ENCODE peak calls at places on chromosomes 12 and 14, in nine cellular contexts. X is right atrium auricular region, L is mesendoderm, B is tibial artery, W is fibroblast of mammary gland, C is NB4, H is GM23248, Q is aorta, A is esophagus muscularis mucosa. K is an unnamed sample.

GRCh38 chr12:93245543-93245942 is 132.2 kb upstream of the NUDT4 start:
- DNase-seq in X (no peak), L (peak), B (no peak), W (no peak), C (no peak), H (no peak), Q (no peak), A (no peak), K (peak)

GRCh38 chr12:40622246-40622838 is 69.9 kb upstream of the CNTN1 start:
- DNase-seq in X (peak), L (peak), B (peak), W (peak), C (peak), H (peak), Q (no peak), A (no peak), K (peak)

GRCh38 chr14:67359319-67359774 is 257 bp downstream of the ATP6V1D start:
- DNase-seq in X (no peak), L (peak), B (no peak), W (peak), C (no peak), H (peak), Q (peak), A (no peak), K (no peak)

GRCh38 chr12:129186952-129187351 is 333.7 kb downstream of the GLT1D1 start:
- DNase-seq in X (no peak), L (peak), B (no peak), W (no peak), C (peak), H (no peak), Q (no peak), A (no peak), K (peak)

GRCh38 chr14:41482861-41483260 is 123.8 kb upstream of the LRFN5 start:
- DNase-seq in X (no peak), L (no peak), B (no peak), W (no peak), C (no peak), H (no peak), Q (no peak), A (no peak), K (no peak)

GRCh38 chr12:117514016-117514415 is 152.6 kb upstream of the NOS1 start:
- DNase-seq in X (no peak), L (no peak), B (no peak), W (no peak), C (no peak), H (no peak), Q (no peak), A (no peak), K (no peak)

GRCh38 chr14:55707365-55707804 is 127.4 kb downstream of the KTN1 start:
- DNase-seq in X (no peak), L (peak), B (no peak), W (peak), C (peak), H (peak), Q (no peak), A (no peak), K (peak)

GRCh38 chr12:52947738-52948423 is 1.0 kb upstream of the KRT18 start:
- DNase-seq in X (no peak), L (peak), B (no peak), W (no peak), C (no peak), H (no peak), Q (no peak), A (no peak), K (no peak)

GRCh38 chr12:50221228-50222008 is 54.2 kb upstream of the CERS5 start:
- DNase-seq in X (no peak), L (peak), B (no peak), W (peak), C (peak), H (peak), Q (no peak), A (no peak), K (no peak)

GRCh38 chr14:100686858-100687257 is 39.8 kb upstream of the DLK1 start:
- DNase-seq in X (no peak), L (no peak), B (no peak), W (no peak), C (no peak), H (no peak), Q (no peak), A (no peak), K (no peak)

GRCh38 chr12:53725824-53726223 is 1.4 kb downstream of the CALCOCO1 start:
- DNase-seq in X (no peak), L (no peak), B (no peak), W (no peak), C (no peak), H (peak), Q (no peak), A (no peak), K (no peak)

GRCh38 chr14:36942522-36943245 is 229.7 kb downstream of the SLC25A21 start:
- DNase-seq in X (no peak), L (peak), B (no peak), W (peak), C (no peak), H (peak), Q (no peak), A (no peak), K (no peak)

GRCh38 chr12:96204381-96204780 is 10.2 kb downstream of the ELK3 start:
- DNase-seq in X (no peak), L (no peak), B (no peak), W (peak), C (no peak), H (no peak), Q (no peak), A (no peak), K (no peak)

GRCh38 chr12:4270016-4270669 is 3.4 kb upstream of the CCND2 start:
- DNase-seq in X (no peak), L (peak), B (no peak), W (no peak), C (no peak), H (no peak), Q (peak), A (no peak), K (no peak)

GRCh38 chr12:21483531-21483930 is 17.9 kb downstream of the RECQL start:
- DNase-seq in X (no peak), L (no peak), B (no peak), W (no peak), C (no peak), H (no peak), Q (no peak), A (no peak), K (no peak)

GRCh38 chr14:103109789-103110415 is 13.4 kb upstream of the TNFAIP2 start:
- DNase-seq in X (no peak), L (peak), B (no peak), W (peak), C (no peak), H (no peak), Q (no peak), A (no peak), K (no peak)

GRCh38 chr14:51023964-51024363 is 70.9 kb downstream of the TRIM9 start:
- DNase-seq in X (no peak), L (no peak), B (no peak), W (no peak), C (no peak), H (peak), Q (no peak), A (no peak), K (no peak)

GRCh38 chr12:66964629-66965028 is 285.8 kb upstream of the GRIP1 start:
- DNase-seq in X (no peak), L (no peak), B (no peak), W (no peak), C (no peak), H (peak), Q (no peak), A (no peak), K (peak)

GRCh38 chr12:101931498-101932326 is 54.3 kb downstream of the DRAM1 start:
- DNase-seq in X (no peak), L (no peak), B (no peak), W (no peak), C (no peak), H (no peak), Q (no peak), A (no peak), K (no peak)

GRCh38 chr14:29637406-29637805 is 290.2 kb downstream of the PRKD1 start:
- DNase-seq in X (peak), L (no peak), B (peak), W (peak), C (no peak), H (peak), Q (no peak), A (no peak), K (no peak)

GRCh38 chr14:66152269-66152668 is 333.9 kb upstream of the CCDC196 start:
- DNase-seq in X (no peak), L (no peak), B (no peak), W (no peak), C (no peak), H (no peak), Q (no peak), A (no peak), K (no peak)

GRCh38 chr14:67221248-67221981 is 19.8 kb upstream of the PALS1 start:
- DNase-seq in X (no peak), L (peak), B (no peak), W (peak), C (no peak), H (peak), Q (no peak), A (no peak), K (no peak)

GRCh38 chr14:66005899-66006434 is 480.2 kb upstream of the CCDC196 start:
- DNase-seq in X (no peak), L (peak), B (no peak), W (no peak), C (no peak), H (no peak), Q (no peak), A (no peak), K (no peak)

GRCh38 chr12:121974026-121974985 is 47.4 kb upstream of the BCL7A start:
- DNase-seq in X (no peak), L (no peak), B (no peak), W (no peak), C (no peak), H (no peak), Q (no peak), A (no peak), K (no peak)

GRCh38 chr14:101005447-101005846 is 101.9 kb upstream of the RTL1 start:
- DNase-seq in X (no peak), L (no peak), B (peak), W (no peak), C (peak), H (no peak), Q (peak), A (no peak), K (no peak)

GRCh38 chr12:10101648-10102220 is 2.9 kb upstream of the CLEC1A start:
- DNase-seq in X (no peak), L (peak), B (no peak), W (no peak), C (no peak), H (peak), Q (no peak), A (no peak), K (no peak)

GRCh38 chr12:5535531-5535930 is 103.6 kb downstream of the NTF3 start:
- DNase-seq in X (no peak), L (no peak), B (no peak), W (no peak), C (no peak), H (peak), Q (no peak), A (peak), K (no peak)

GRCh38 chr14:40309124-40309523 is 876.9 kb upstream of the FBXO33 start:
- DNase-seq in X (no peak), L (no peak), B (no peak), W (no peak), C (no peak), H (no peak), Q (no peak), A (no peak), K (no peak)

GRCh38 chr14:59358105-59358504 is 107.1 kb downstream of the GPR135 start:
- DNase-seq in X (peak), L (peak), B (peak), W (peak), C (peak), H (peak), Q (no peak), A (no peak), K (no peak)

GRCh38 chr14:59278111-59278510 is 89.6 kb downstream of the DAAM1 start:
- DNase-seq in X (no peak), L (no peak), B (no peak), W (peak), C (no peak), H (peak), Q (no peak), A (no peak), K (no peak)

GRCh38 chr14:72404106-72404774 is 472.0 kb downstream of the RGS6 start:
- DNase-seq in X (no peak), L (no peak), B (no peak), W (no peak), C (no peak), H (no peak), Q (no peak), A (peak), K (no peak)

GRCh38 chr14:61343991-61344405 is 22.6 kb downstream of the PRKCH start:
- DNase-seq in X (no peak), L (no peak), B (no peak), W (peak), C (no peak), H (no peak), Q (no peak), A (no peak), K (no peak)

GRCh38 chr12:41436076-41436475 is 248.0 kb downstream of the PDZRN4 start:
- DNase-seq in X (no peak), L (peak), B (no peak), W (no peak), C (no peak), H (no peak), Q (no peak), A (no peak), K (no peak)

GRCh38 chr12:88951860-88952483 is 371.7 kb upstream of the KITLG start:
- DNase-seq in X (no peak), L (peak), B (no peak), W (no peak), C (no peak), H (no peak), Q (no peak), A (no peak), K (no peak)

DNA sequence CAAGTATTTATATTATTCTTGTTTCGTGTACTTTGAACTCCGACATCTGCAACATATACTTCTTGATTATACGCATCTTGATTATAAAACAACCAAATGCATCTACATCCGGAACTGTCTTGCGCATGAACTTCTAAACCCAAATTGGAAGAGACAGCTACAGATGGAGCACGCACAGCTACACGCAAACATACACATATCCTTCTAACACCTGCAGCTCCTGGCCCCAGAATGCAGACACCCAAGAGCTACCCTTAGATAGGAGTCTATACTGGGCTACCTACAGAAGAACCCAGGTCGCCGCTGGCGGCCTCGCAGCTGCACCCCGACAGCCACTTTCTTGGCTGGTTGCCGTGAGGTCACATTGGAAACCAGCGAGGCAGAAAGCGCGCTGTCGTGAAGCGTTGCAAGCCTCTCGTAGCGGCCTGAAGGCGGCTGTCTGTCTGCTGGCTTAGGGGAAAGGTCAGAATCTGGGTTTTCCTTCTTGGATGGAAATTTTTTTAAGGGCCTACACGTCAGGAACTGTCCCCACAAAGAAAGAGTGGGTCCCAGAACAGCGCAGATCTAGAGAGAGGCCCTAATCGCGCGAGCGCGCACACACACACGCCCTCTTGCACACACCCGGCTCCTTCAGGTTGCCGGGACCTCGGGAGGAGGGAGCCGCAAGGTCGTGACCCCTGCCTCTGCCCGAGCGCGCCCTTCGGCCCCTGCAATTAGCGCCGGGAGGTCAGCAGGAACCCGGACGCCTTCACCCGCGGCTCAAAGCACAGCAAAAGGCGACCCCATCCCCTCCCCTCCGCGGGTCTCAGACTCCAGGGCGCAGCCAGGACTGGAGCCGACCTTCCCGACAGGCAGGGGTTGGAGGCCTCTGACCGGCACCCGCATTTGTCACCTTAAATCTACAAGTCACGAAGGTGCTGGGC is 17.0 kb downstream of the TBX3 start:
- DNase-seq in X (no peak), L (no peak), B (no peak), W (no peak), C (no peak), H (no peak), Q (no peak), A (no peak), K (no peak)
- H3K4me3 ChIP-seq in X (no peak), L (no peak), B (no peak), W (no peak), C (no peak), H (no peak), Q (no peak), A (no peak), K (no peak)

GRCh38 chr12:8156416-8156815 is 399 bp upstream of the ZNF705A start:
- DNase-seq in X (no peak), L (no peak), B (no peak), W (no peak), C (no peak), H (peak), Q (no peak), A (no peak), K (no peak)

GRCh38 chr12:8157484-8158198 is 826 bp downstream of the ZNF705A start:
- DNase-seq in X (no peak), L (peak), B (no peak), W (no peak), C (no peak), H (no peak), Q (no peak), A (no peak), K (no peak)

GRCh38 chr12:8154526-8154925 is 2.3 kb upstream of the ZNF705A start:
- DNase-seq in X (no peak), L (no peak), B (no peak), W (no peak), C (no peak), H (no peak), Q (no peak), A (no peak), K (peak)

GRCh38 chr12:8156845-8157244 is at the start of gene ZNF705A:
- DNase-seq in X (no peak), L (peak), B (no peak), W (peak), C (peak), H (peak), Q (no peak), A (no peak), K (no peak)
- H3K4me3 ChIP-seq in X (no peak), L (no peak), B (no peak), W (no peak), C (no peak), H (no peak), Q (no peak), A (no peak), K (no peak)

GRCh38 chr12:47774664-47775063 is 1.6 kb downstream of the SLC48A1 start:
- DNase-seq in X (no peak), L (no peak), B (no peak), W (no peak), C (no peak), H (no peak), Q (no peak), A (no peak), K (no peak)
- H3K4me3 ChIP-seq in X (no peak), L (no peak), B (no peak), W (no peak), C (peak), H (no peak), Q (no peak), A (no peak), K (no peak)

DNA sequence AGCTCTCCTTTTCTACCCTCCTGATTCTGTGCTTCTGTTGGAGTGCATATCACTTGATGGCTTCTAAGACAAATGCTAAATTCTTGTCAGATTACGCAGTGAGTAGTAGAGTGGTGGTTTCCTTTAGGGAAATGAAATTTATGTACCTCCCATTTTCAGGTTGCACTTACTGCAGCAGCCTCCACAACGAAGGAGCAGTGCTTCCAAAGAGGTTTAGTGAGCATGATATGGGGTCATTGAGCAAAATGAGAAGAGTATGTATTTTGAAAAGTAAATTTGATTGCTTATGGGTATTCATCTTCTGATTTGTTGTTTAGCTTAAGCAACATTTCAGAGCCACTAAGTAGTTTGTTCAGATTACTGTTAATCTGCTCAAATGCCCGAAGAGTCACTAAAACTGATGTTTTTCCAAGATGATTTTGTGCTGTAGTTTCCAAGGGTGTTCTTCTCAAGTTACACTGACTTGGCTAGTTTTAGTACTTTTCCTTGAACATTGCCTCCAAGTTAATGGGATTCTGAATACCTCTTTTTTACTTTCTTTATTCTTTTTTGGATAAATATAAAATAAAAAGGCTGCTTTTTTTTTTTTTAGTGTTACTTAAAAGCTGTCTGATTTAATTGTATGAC is 493.7 kb downstream of the PCNX1 start:
- DNase-seq in X (no peak), L (no peak), B (no peak), W (peak), C (no peak), H (peak), Q (no peak), A (no peak), K (no peak)
- H3K4me3 ChIP-seq in X (no peak), L (no peak), B (no peak), W (no peak), C (no peak), H (no peak), Q (no peak), A (no peak), K (no peak)

DNA sequence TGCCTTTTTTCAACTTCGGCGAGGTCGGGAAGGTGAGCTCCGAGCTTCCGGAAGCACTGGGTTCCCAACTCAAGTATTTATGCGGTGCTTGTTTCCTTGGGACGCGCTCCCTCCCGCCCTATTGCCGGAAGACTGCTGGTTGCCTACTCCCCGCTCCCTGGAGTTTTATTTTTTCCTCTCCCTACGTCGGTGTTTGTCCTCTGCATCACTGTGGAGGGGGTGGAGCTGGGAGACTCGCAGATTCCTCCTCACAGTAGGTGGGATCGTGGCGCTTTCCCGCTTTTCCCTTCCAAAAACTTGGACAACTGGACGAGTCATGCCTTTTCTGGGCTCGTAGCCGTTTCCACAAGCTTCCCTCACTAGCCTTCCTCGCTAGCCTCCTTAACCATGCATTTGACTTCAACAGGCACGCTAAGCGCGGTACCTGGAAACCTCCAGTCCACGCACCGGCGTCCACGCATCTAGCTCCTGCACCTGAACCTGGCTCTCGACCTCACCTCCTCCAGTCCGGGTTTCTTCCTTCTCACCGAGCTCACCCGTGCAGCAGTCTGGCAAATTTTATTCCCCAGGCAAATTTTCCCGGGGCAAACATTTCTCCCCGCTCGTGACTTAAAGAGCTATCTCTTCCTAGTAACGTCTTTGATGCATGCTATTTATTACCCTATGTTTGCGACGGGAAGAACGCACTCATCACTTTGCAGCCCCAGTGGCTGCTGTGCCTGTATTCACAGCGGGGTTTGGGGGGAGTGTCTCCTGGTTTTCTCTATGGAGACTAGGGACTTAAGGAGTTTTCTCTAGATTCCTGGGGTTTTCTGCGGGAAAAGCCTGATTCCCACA is at the start of gene AVPR1A:
- DNase-seq in X (no peak), L (peak), B (peak), W (no peak), C (no peak), H (peak), Q (peak), A (no peak), K (no peak)
- H3K4me3 ChIP-seq in X (peak), L (peak), B (peak), W (peak), C (no peak), H (peak), Q (peak), A (peak), K (no peak)